ENCODE peak calls at places on chromosome 20, in ten cellular contexts. G, B, X, H, S, L, A, U, T and M are unnamed samples.

GRCh38 chr20:1299522-1299921 is 29.4 kb downstream of the SDCBP2 start:
- ATAC-seq in U (peak), A (no peak), B (peak), G (peak), L (peak), S (peak), X (peak), T (peak), H (peak), M (peak)

GRCh38 chr20:37879003-37879599 is 23.8 kb upstream of the VSTM2L start:
- ATAC-seq in B (no peak), A (no peak), U (no peak), X (no peak), T (peak), G (no peak), L (no peak), H (no peak), S (no peak), M (no peak)

GRCh38 chr20:45174434-45175364 is at the start of gene PI3:
- ATAC-seq in B (peak), L (no peak), T (peak), X (no peak), H (peak), A (no peak), S (peak), U (no peak), G (no peak), M (no peak)

GRCh38 chr20:8587810-8588209 is 455.7 kb downstream of the PLCB1 start:
- ATAC-seq in G (no peak), B (no peak), X (peak), U (peak), H (no peak), T (no peak), A (no peak), S (no peak), L (no peak), M (no peak)

GRCh38 chr20:53925651-53926401 is 144.6 kb downstream of the BCAS1 start:
- ATAC-seq in B (peak), U (no peak), A (no peak), H (no peak), L (no peak), G (no peak), T (peak), X (no peak), S (no peak), M (no peak)

GRCh38 chr20:46946796-46947195 is 52.2 kb downstream of the EYA2 start:
- ATAC-seq in G (no peak), H (no peak), S (no peak), L (no peak), U (no peak), X (no peak), B (peak), A (no peak), T (no peak), M (no peak)

GRCh38 chr20:35700625-35701148 is 1.5 kb downstream of the ROMO1 start:
- ATAC-seq in A (no peak), H (no peak), U (no peak), X (no peak), T (no peak), B (no peak), L (no peak), G (no peak), S (peak), M (no peak)

GRCh38 chr20:47568019-47568418 is 66.3 kb downstream of the NCOA3 start:
- ATAC-seq in B (peak), U (no peak), H (peak), T (no peak), G (no peak), X (no peak), A (no peak), S (peak), L (no peak), M (peak)

GRCh38 chr20:25353754-25354705 is 36.6 kb downstream of the ABHD12 start:
- ATAC-seq in H (peak), L (no peak), A (no peak), X (no peak), B (peak), T (no peak), S (no peak), G (no peak), U (no peak), M (no peak)

GRCh38 chr20:15909995-15910394 is 663.3 kb downstream of the KIF16B start:
- ATAC-seq in L (no peak), G (no peak), A (no peak), X (no peak), T (no peak), H (no peak), B (no peak), S (no peak), U (no peak), M (no peak)

GRCh38 chr20:49669601-49670189 is 44.0 kb downstream of the B4GALT5 start:
- ATAC-seq in X (peak), T (no peak), H (no peak), B (peak), L (peak), S (no peak), A (peak), G (peak), U (peak), M (no peak)

GRCh38 chr20:1336699-1337387 is 7.9 kb upstream of the SDCBP2 start:
- ATAC-seq in X (peak), G (peak), L (peak), A (peak), T (no peak), S (no peak), B (peak), H (peak), U (peak), M (no peak)

GRCh38 chr20:56835829-56836228 is 206.7 kb downstream of the TFAP2C start:
- ATAC-seq in L (no peak), X (no peak), T (no peak), B (no peak), S (no peak), U (no peak), G (no peak), H (no peak), A (no peak), M (no peak)

GRCh38 chr20:44993343-44993742 is 27.0 kb downstream of the STK4 start:
- ATAC-seq in G (no peak), X (no peak), B (no peak), H (peak), A (no peak), U (peak), S (no peak), T (no peak), L (no peak), M (no peak)

GRCh38 chr20:3021327-3021726 is 22.1 kb upstream of the GNRH2 start:
- ATAC-seq in G (no peak), U (no peak), A (no peak), L (no peak), X (no peak), H (no peak), S (no peak), T (peak), B (peak), M (no peak)

GRCh38 chr20:7692478-7692877 is 247.8 kb downstream of the HAO1 start:
- ATAC-seq in A (no peak), X (no peak), B (no peak), L (no peak), H (no peak), T (no peak), G (no peak), S (no peak), U (no peak), M (no peak)

GRCh38 chr20:62816879-62817873 is at the start of gene COL9A3:
- ATAC-seq in G (peak), L (peak), H (no peak), X (no peak), T (peak), A (peak), B (no peak), S (no peak), U (no peak), M (no peak)

GRCh38 chr20:24236204-24236603 is 233.2 kb upstream of the SYNDIG1 start:
- ATAC-seq in H (no peak), S (no peak), X (no peak), U (no peak), G (no peak), A (no peak), L (no peak), T (no peak), B (no peak), M (no peak)

GRCh38 chr20:8670900-8671229 is 398.0 kb upstream of the PLCB4 start:
- ATAC-seq in B (no peak), H (no peak), X (no peak), L (no peak), S (no peak), G (no peak), T (no peak), A (no peak), U (no peak), M (peak)

GRCh38 chr20:38117205-38117604 is 47.9 kb downstream of the TGM2 start:
- ATAC-seq in A (no peak), U (no peak), T (no peak), G (no peak), B (no peak), L (no peak), S (no peak), H (no peak), X (no peak), M (no peak)

GRCh38 chr20:38197217-38198008 is 32.3 kb upstream of the TGM2 start:
- ATAC-seq in L (no peak), X (no peak), T (no peak), A (no peak), H (no peak), U (no peak), B (no peak), G (no peak), S (no peak), M (no peak)

GRCh38 chr20:49957487-49957938 is 21.3 kb downstream of the RNF114 start:
- ATAC-seq in X (no peak), B (no peak), S (no peak), L (no peak), G (no peak), T (peak), A (no peak), H (no peak), U (no peak), M (no peak)

GRCh38 chr20:33765099-33765498 is 33.3 kb downstream of the ZNF341 start:
- ATAC-seq in L (no peak), B (no peak), H (no peak), X (no peak), G (no peak), S (no peak), T (no peak), A (no peak), U (no peak), M (no peak)

GRCh38 chr20:17963114-17963897 is 5.3 kb downstream of the SNX5 start:
- ATAC-seq in X (no peak), A (no peak), U (no peak), G (no peak), B (no peak), T (no peak), H (no peak), L (no peak), S (no peak), M (no peak)

GRCh38 chr20:56797023-56797422 is 167.9 kb downstream of the TFAP2C start:
- ATAC-seq in A (no peak), H (no peak), L (no peak), B (no peak), U (no peak), S (no peak), T (no peak), G (no peak), X (no peak), M (no peak)

GRCh38 chr20:5072756-5073153 is 47.0 kb downstream of the PCNA start:
- ATAC-seq in X (no peak), B (no peak), H (no peak), G (no peak), S (peak), L (no peak), T (peak), U (no peak), A (no peak), M (no peak)

GRCh38 chr20:8156603-8157079 is 24.6 kb downstream of the PLCB1 start:
- ATAC-seq in A (peak), U (peak), H (peak), B (peak), S (peak), G (no peak), X (peak), L (peak), T (peak), M (peak)

GRCh38 chr20:41300906-41301305 is 16.6 kb downstream of the ZHX3 start:
- ATAC-seq in G (no peak), L (no peak), X (no peak), A (no peak), S (no peak), U (no peak), B (peak), T (no peak), H (no peak), M (no peak)

GRCh38 chr20:34544109-34544793 is 14.3 kb upstream of the MAP1LC3A start:
- ATAC-seq in T (peak), H (peak), A (peak), L (peak), G (peak), S (no peak), U (peak), B (peak), X (peak), M (no peak)

GRCh38 chr20:4225778-4226177 is 210.4 kb upstream of the RNF24 start:
- ATAC-seq in G (no peak), T (no peak), B (no peak), U (no peak), A (no peak), S (peak), H (peak), X (no peak), L (no peak), M (peak)

GRCh38 chr20:35432430-35432735 is 5.6 kb downstream of the GDF5 start:
- ATAC-seq in A (no peak), B (peak), G (no peak), T (peak), U (peak), X (no peak), H (peak), S (no peak), L (no peak), M (no peak)

GRCh38 chr20:4961746-4962145 is 39.6 kb downstream of the SLC23A2 start:
- ATAC-seq in G (no peak), X (peak), A (peak), L (peak), U (peak), H (peak), S (peak), T (peak), B (peak), M (no peak)

GRCh38 chr20:22386300-22386623 is 198.1 kb downstream of the FOXA2 start:
- ATAC-seq in U (no peak), S (no peak), T (no peak), A (no peak), L (no peak), H (no peak), G (no peak), B (no peak), X (no peak), M (no peak)

GRCh38 chr20:38748863-38749153 is 548 bp downstream of the ACTR5 start:
- ATAC-seq in S (peak), B (peak), U (peak), X (peak), G (peak), H (peak), T (peak), L (peak), A (peak), M (peak)